ENCODE peak calls at places on chromosome 16, in nine cellular contexts. One of them, this sample, is unnamed.

GRCh38 chr16:88737298-88738166 is 31.2 kb downstream of the CTU2 start:
- DNase-seq in stimulated activated CD4-positive, alpha-beta T cell treated with anti-CD3 and anti-CD28 coated beads, Interleukin-2, amount 100 ng/mL, for 48 hours: peak; percentile 82
- DNase-seq in COLO829: peak; percentile 38
- DNase-seq in hepatic stellate cell: peak; percentile 85
- DNase-seq in left ventricle myocardium superior: peak; percentile 86
- DNase-seq in activated T-cell treated with anti-CD3 and anti-CD28 coated beads, Interleukin-2, amount 50 U/mL, for 72 hours: peak; percentile 83
- DNase-seq in HT-29: peak; percentile 72
- DNase-seq in KBM-7: peak; percentile 73
- DNase-seq in EL: peak; percentile 70
- DNase-seq in this sample: peak; percentile 68

GRCh38 chr16:57781741-57782606 is 20.3 kb downstream of the KIFC3 start:
- DNase-seq in EL: peak; percentile 55
- DNase-seq in COLO829: no peak
- DNase-seq in hepatic stellate cell: peak; percentile 51
- DNase-seq in KBM-7: no peak
- DNase-seq in HT-29: no peak
- DNase-seq in left ventricle myocardium superior: no peak
- DNase-seq in activated T-cell treated with anti-CD3 and anti-CD28 coated beads, Interleukin-2, amount 50 U/mL, for 72 hours: no peak
- DNase-seq in stimulated activated CD4-positive, alpha-beta T cell treated with anti-CD3 and anti-CD28 coated beads, Interleukin-2, amount 100 ng/mL, for 48 hours: no peak
- DNase-seq in this sample: no peak

GRCh38 chr16:87308826-87309225 is 8.4 kb downstream of the C16orf95 start:
- DNase-seq in activated T-cell treated with anti-CD3 and anti-CD28 coated beads, Interleukin-2, amount 50 U/mL, for 72 hours: peak; percentile 50
- DNase-seq in hepatic stellate cell: no peak
- DNase-seq in EL: no peak
- DNase-seq in HT-29: no peak
- DNase-seq in KBM-7: no peak
- DNase-seq in COLO829: no peak
- DNase-seq in stimulated activated CD4-positive, alpha-beta T cell treated with anti-CD3 and anti-CD28 coated beads, Interleukin-2, amount 100 ng/mL, for 48 hours: no peak
- DNase-seq in left ventricle myocardium superior: no peak
- DNase-seq in this sample: no peak

GRCh38 chr16:84535408-84535807 is 30.9 kb upstream of the MEAK7 start:
- DNase-seq in EL: no peak
- DNase-seq in left ventricle myocardium superior: no peak
- DNase-seq in COLO829: no peak
- DNase-seq in activated T-cell treated with anti-CD3 and anti-CD28 coated beads, Interleukin-2, amount 50 U/mL, for 72 hours: no peak
- DNase-seq in KBM-7: no peak
- DNase-seq in hepatic stellate cell: no peak
- DNase-seq in stimulated activated CD4-positive, alpha-beta T cell treated with anti-CD3 and anti-CD28 coated beads, Interleukin-2, amount 100 ng/mL, for 48 hours: no peak
- DNase-seq in HT-29: no peak
- DNase-seq in this sample: no peak

GRCh38 chr16:2160915-2161551 is 5.5 kb downstream of the TRAF7 start:
- DNase-seq in stimulated activated CD4-positive, alpha-beta T cell treated with anti-CD3 and anti-CD28 coated beads, Interleukin-2, amount 100 ng/mL, for 48 hours: no peak
- DNase-seq in hepatic stellate cell: peak; percentile 42
- DNase-seq in HT-29: no peak
- DNase-seq in left ventricle myocardium superior: peak; percentile 79
- DNase-seq in activated T-cell treated with anti-CD3 and anti-CD28 coated beads, Interleukin-2, amount 50 U/mL, for 72 hours: no peak
- DNase-seq in KBM-7: no peak
- DNase-seq in COLO829: no peak
- DNase-seq in EL: peak; percentile 55
- DNase-seq in this sample: peak; percentile 47

GRCh38 chr16:69182730-69183416 is 4.1 kb upstream of the SNTB2 start:
- DNase-seq in KBM-7: no peak
- DNase-seq in left ventricle myocardium superior: no peak
- DNase-seq in HT-29: no peak
- DNase-seq in activated T-cell treated with anti-CD3 and anti-CD28 coated beads, Interleukin-2, amount 50 U/mL, for 72 hours: no peak
- DNase-seq in COLO829: no peak
- DNase-seq in hepatic stellate cell: no peak
- DNase-seq in stimulated activated CD4-positive, alpha-beta T cell treated with anti-CD3 and anti-CD28 coated beads, Interleukin-2, amount 100 ng/mL, for 48 hours: no peak
- DNase-seq in EL: no peak
- DNase-seq in this sample: no peak

GRCh38 chr16:85387171-85387507 is 226.0 kb upstream of the GSE1 start:
- DNase-seq in stimulated activated CD4-positive, alpha-beta T cell treated with anti-CD3 and anti-CD28 coated beads, Interleukin-2, amount 100 ng/mL, for 48 hours: no peak
- DNase-seq in KBM-7: no peak
- DNase-seq in EL: no peak
- DNase-seq in activated T-cell treated with anti-CD3 and anti-CD28 coated beads, Interleukin-2, amount 50 U/mL, for 72 hours: no peak
- DNase-seq in hepatic stellate cell: no peak
- DNase-seq in HT-29: no peak
- DNase-seq in left ventricle myocardium superior: no peak
- DNase-seq in COLO829: no peak
- DNase-seq in this sample: peak; percentile 15

GRCh38 chr16:90011196-90011819 is 7.9 kb downstream of the DBNDD1 start:
- DNase-seq in left ventricle myocardium superior: no peak
- DNase-seq in KBM-7: no peak
- DNase-seq in hepatic stellate cell: no peak
- DNase-seq in HT-29: no peak
- DNase-seq in stimulated activated CD4-positive, alpha-beta T cell treated with anti-CD3 and anti-CD28 coated beads, Interleukin-2, amount 100 ng/mL, for 48 hours: no peak
- DNase-seq in activated T-cell treated with anti-CD3 and anti-CD28 coated beads, Interleukin-2, amount 50 U/mL, for 72 hours: no peak
- DNase-seq in EL: no peak
- DNase-seq in COLO829: no peak
- DNase-seq in this sample: no peak

GRCh38 chr16:58236231-58236690 is 38.4 kb upstream of the CSNK2A2 start:
- DNase-seq in hepatic stellate cell: peak; percentile 50
- DNase-seq in KBM-7: peak; percentile 58
- DNase-seq in HT-29: peak; percentile 60
- DNase-seq in left ventricle myocardium superior: peak; percentile 71
- DNase-seq in EL: peak; percentile 67
- DNase-seq in stimulated activated CD4-positive, alpha-beta T cell treated with anti-CD3 and anti-CD28 coated beads, Interleukin-2, amount 100 ng/mL, for 48 hours: peak; percentile 56
- DNase-seq in COLO829: peak; percentile 39
- DNase-seq in activated T-cell treated with anti-CD3 and anti-CD28 coated beads, Interleukin-2, amount 50 U/mL, for 72 hours: peak; percentile 71
- DNase-seq in this sample: peak; percentile 84

GRCh38 chr16:7182510-7183109 is 150.0 kb upstream of the RBFOX1 start:
- DNase-seq in HT-29: no peak
- DNase-seq in EL: no peak
- DNase-seq in COLO829: no peak
- DNase-seq in stimulated activated CD4-positive, alpha-beta T cell treated with anti-CD3 and anti-CD28 coated beads, Interleukin-2, amount 100 ng/mL, for 48 hours: no peak
- DNase-seq in KBM-7: peak; percentile 1
- DNase-seq in hepatic stellate cell: no peak
- DNase-seq in left ventricle myocardium superior: no peak
- DNase-seq in activated T-cell treated with anti-CD3 and anti-CD28 coated beads, Interleukin-2, amount 50 U/mL, for 72 hours: no peak
- DNase-seq in this sample: no peak